ENCODE peak calls at places on chromosomes 16 and 17, in seven cellular contexts. I is stimulated activated CD8-positive, alpha-beta memory T cell treated with anti-CD3 and anti-CD28 coated beads, Interleukin-7, amount 100 ng/mL, for 1 hour; C is KG1; W is EL; E is NCI-H2081; S is fibroblast of pulmonary artery; B is dermis microvascular lymphatic vessel endothelial cell. V is an unnamed sample.

GRCh38 chr17:1724869-1725641 is 551 bp downstream of the WDR81 start:
- DNase-seq in C (no peak), B (no peak), I (no peak), E (peak), W (no peak), S (no peak), V (no peak)

GRCh38 chr17:596763-597644 is 117.6 kb downstream of the VPS53 start:
- DNase-seq in E (peak), I (no peak), C (no peak), S (peak), B (no peak), W (peak), V (no peak)

GRCh38 chr17:81528651-81529436 is 667 bp downstream of the FSCN2 start:
- DNase-seq in B (no peak), E (no peak), W (no peak), C (no peak), S (no peak), I (no peak), V (no peak)

GRCh38 chr17:73888875-73889274 is 244.6 kb upstream of the SDK2 start:
- DNase-seq in W (no peak), C (no peak), S (no peak), E (no peak), I (no peak), B (no peak), V (no peak)

GRCh38 chr16:53258809-53259208 is 175.5 kb upstream of the RBL2 start:
- DNase-seq in I (no peak), E (no peak), S (no peak), C (no peak), W (no peak), B (no peak), V (no peak)

GRCh38 chr17:33267881-33268548 is 25.1 kb downstream of the ASIC2 start:
- DNase-seq in C (no peak), S (no peak), I (no peak), E (no peak), W (no peak), B (no peak), V (no peak)

GRCh38 chr16:85661131-85662035 is 27.4 kb downstream of the GINS2 start:
- DNase-seq in W (no peak), S (no peak), C (no peak), B (no peak), I (no peak), E (no peak), V (no peak)

GRCh38 chr16:81888520-81889394 is 109.7 kb downstream of the PLCG2 start:
- DNase-seq in B (no peak), S (no peak), E (no peak), W (no peak), I (no peak), C (no peak), V (no peak)

GRCh38 chr16:52555572-52555971 is 8.6 kb upstream of the TOX3 start:
- DNase-seq in S (no peak), B (no peak), W (no peak), I (no peak), C (no peak), E (no peak), V (no peak)

GRCh38 chr16:53530046-53530445 is 27.0 kb upstream of the AKTIP start:
- DNase-seq in B (no peak), S (no peak), C (no peak), W (no peak), I (no peak), E (peak), V (no peak)

GRCh38 chr16:50011707-50012106 is 13.3 kb upstream of the CNEP1R1 start:
- DNase-seq in E (no peak), C (no peak), I (no peak), W (no peak), B (no peak), S (peak), V (no peak)

GRCh38 chr16:53631236-53631635 is 72.4 kb downstream of the RPGRIP1L start:
- DNase-seq in B (no peak), I (no peak), W (no peak), E (peak), S (no peak), C (no peak), V (no peak)

GRCh38 chr17:80802626-80803450 is 188.8 kb upstream of the CHMP6 start:
- DNase-seq in W (no peak), E (no peak), S (no peak), I (no peak), B (no peak), C (no peak), V (no peak)

GRCh38 chr17:20010099-20010863 is 1.1 kb downstream of the SPECC1 start:
- DNase-seq in B (peak), S (peak), I (no peak), E (peak), W (peak), C (no peak), V (peak)

GRCh38 chr17:39011907-39012468 is 44.8 kb upstream of the FBXO47 start:
- DNase-seq in W (no peak), B (no peak), S (no peak), I (no peak), C (no peak), E (no peak), V (no peak)

GRCh38 chr17:69492410-69493071 is 78.0 kb downstream of the MAP2K6 start:
- DNase-seq in I (no peak), S (peak), W (peak), B (no peak), C (no peak), E (no peak), V (no peak)

GRCh38 chr17:2275722-2276121 is 27.9 kb downstream of the SMG6 start:
- DNase-seq in W (no peak), I (no peak), C (no peak), E (no peak), B (no peak), S (no peak), V (no peak)

GRCh38 chr16:86977076-86977676 is 340.0 kb downstream of the C16orf95 start:
- DNase-seq in B (no peak), I (no peak), E (no peak), W (no peak), C (no peak), S (no peak), V (no peak)

GRCh38 chr17:41500131-41500911 is 5.1 kb downstream of the KRT13 start:
- DNase-seq in C (no peak), B (peak), E (no peak), S (peak), W (peak), I (no peak), V (no peak)

GRCh38 chr17:3888343-3889171 is 4.3 kb downstream of the CAMKK1 start:
- DNase-seq in I (no peak), W (peak), B (peak), E (no peak), C (no peak), S (peak), V (peak)

GRCh38 chr16:3642397-3643094 is 11.9 kb upstream of the DNASE1 start:
- DNase-seq in S (peak), W (peak), B (peak), C (no peak), I (no peak), E (no peak), V (no peak)

GRCh38 chr17:68198931-68199836 is 48.7 kb upstream of the AMZ2 start:
- DNase-seq in W (no peak), E (peak), C (peak), I (no peak), B (no peak), S (no peak), V (no peak)

GRCh38 chr16:51763072-51763658 is 612.1 kb upstream of the SALL1 start:
- DNase-seq in C (no peak), S (no peak), B (no peak), E (no peak), I (no peak), W (no peak), V (no peak)

GRCh38 chr16:54462151-54462651 is 175.6 kb upstream of the IRX3 start:
- DNase-seq in I (no peak), B (no peak), S (peak), C (no peak), E (no peak), W (peak), V (no peak)

V was measured in NCI-H1694 treated with DMSO at 0.1 percent for 48 hours.